ENCODE peak calls at places on chromosome 14, in five cellular contexts. A is mucosa of descending colon, M is right lobe of liver, C is iPS DF 6.9, S is pancreas. D is an unnamed sample. For H3K4me1, the result is how much of the 10 kb centered on the place peaks cover.

GRCh38 chr14:89165189-89165809 is 251.7 kb downstream of the FOXN3 start:
- DNase-seq in A (no peak), M (no peak), C (no peak), S (no peak), D (no peak)

GRCh38 chr14:35808076-35808657 is 928 bp downstream of the RALGAPA1 start:
- DNase-seq in A (peak), M (no peak), C (no peak), S (no peak), D (no peak)

GRCh38 chr14:38238332-38238731 is 17.6 kb downstream of the CLEC14A start:
- DNase-seq in A (no peak), M (no peak), C (no peak), S (no peak), D (no peak)

GRCh38 chr14:50758945-50759344 is 72.0 kb downstream of the NIN start:
- DNase-seq in A (no peak), M (no peak), C (no peak), S (no peak), D (no peak)

GRCh38 chr14:73750161-73750901 is 36.1 kb upstream of the PNMA1 start:
- DNase-seq in A (no peak), M (no peak), C (no peak), S (no peak), D (no peak)

GRCh38 chr14:59175404-59175803 is 13.1 kb upstream of the DAAM1 start:
- DNase-seq in A (no peak), M (no peak), C (no peak), S (no peak), D (no peak)

GRCh38 chr14:76876076-76876475 is 49.9 kb downstream of the LRRC74A start:
- DNase-seq in A (peak), M (peak), C (no peak), S (no peak), D (no peak)

GRCh38 chr14:65359503-65359902 is 53.0 kb upstream of the FUT8 start:
- DNase-seq in A (no peak), M (no peak), C (no peak), S (no peak), D (no peak)

GRCh38 chr14:71235865-71236264 is 328.6 kb downstream of the PCNX1 start:
- DNase-seq in A (no peak), M (no peak), C (no peak), S (no peak), D (no peak)

GRCh38 chr14:61475316-61475715 is 153.9 kb downstream of the PRKCH start:
- DNase-seq in A (no peak), M (no peak), C (no peak), S (no peak), D (no peak)

GRCh38 chr14:63867926-63868921 is 15.4 kb downstream of the SYNE2 start:
- DNase-seq in A (no peak), M (no peak), C (no peak), S (no peak), D (no peak)

GRCh38 chr14:94345344-94346072 is 22.4 kb upstream of the SERPINA6 start:
- DNase-seq in A (no peak), M (no peak), C (no peak), S (no peak), D (no peak)

GRCh38 chr14:35398095-35398584 is 6.4 kb downstream of the NFKBIA start:
- DNase-seq in A (no peak), M (no peak), C (no peak), S (no peak), D (peak)

GRCh38 chr14:52355016-52355430 is 40.9 kb downstream of the PTGER2 start:
- DNase-seq in A (no peak), M (no peak), C (no peak), S (no peak), D (no peak)

GRCh38 chr14:50862171-50862570 is 9.7 kb upstream of the ABHD12B start:
- DNase-seq in A (no peak), M (no peak), C (no peak), S (no peak), D (no peak)

GRCh38 chr14:56814468-56815074 is 4.3 kb upstream of the OTX2 start:
- DNase-seq in A (no peak), M (no peak), C (no peak), S (no peak), D (no peak)
- H3K4me1 ChIP-seq in A (under half), M (under half), C (under half), S (under half), D (under half)

DNA sequence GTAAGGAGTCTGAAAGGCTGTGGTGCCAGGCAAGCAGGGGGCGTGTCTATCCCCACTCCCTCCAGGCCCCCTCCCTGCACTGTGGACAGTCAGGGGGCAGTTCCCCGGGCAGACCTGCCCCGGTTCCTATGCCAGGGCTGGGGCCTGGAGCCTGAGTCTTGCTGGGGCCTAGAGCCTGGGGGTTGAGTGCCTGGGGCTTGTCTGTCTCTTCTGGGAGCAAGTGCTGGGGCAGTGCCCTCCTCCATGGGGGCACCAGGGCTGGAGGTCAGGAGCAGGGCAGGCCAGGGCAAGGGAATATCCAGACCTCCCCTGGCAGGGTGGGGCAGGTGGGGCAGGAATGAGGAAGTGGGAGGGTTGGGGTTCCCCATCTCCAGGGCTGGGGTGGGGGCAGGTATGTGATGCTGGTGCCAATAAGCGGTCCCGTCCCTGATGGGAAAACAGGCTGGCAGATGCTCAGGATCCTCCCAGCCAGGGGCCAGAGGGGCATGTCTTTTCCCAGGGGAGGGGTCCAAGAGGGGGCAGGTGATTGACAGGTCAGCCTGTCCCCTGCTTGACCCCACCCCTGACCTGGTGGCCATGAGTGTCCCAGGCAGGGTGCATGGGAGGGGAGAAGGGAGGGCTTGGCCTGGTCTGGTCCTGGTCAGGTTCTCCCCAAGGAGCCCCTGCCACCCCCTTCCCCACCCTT is 11.8 kb upstream of the TNFAIP2 start:
- DNase-seq in A (peak), M (peak), C (no peak), S (no peak), D (no peak)
- H3K4me3 ChIP-seq in A (no peak), M (no peak), C (no peak), S (no peak), D (peak)

GRCh38 chr14:24463806-24464785 is 21.5 kb upstream of the SDR39U1 start:
- DNase-seq in A (no peak), M (no peak), C (no peak), S (no peak), D (no peak)

GRCh38 chr14:24463017-24463805 is 20.6 kb upstream of the SDR39U1 start:
- DNase-seq in A (no peak), M (no peak), C (no peak), S (no peak), D (no peak)

GRCh38 chr14:24458736-24459135 is 16.2 kb upstream of the SDR39U1 start:
- DNase-seq in A (no peak), M (no peak), C (no peak), S (no peak), D (no peak)

GRCh38 chr14:24459331-24459730 is 16.8 kb upstream of the SDR39U1 start:
- DNase-seq in A (no peak), M (no peak), C (no peak), S (no peak), D (no peak)

DNA sequence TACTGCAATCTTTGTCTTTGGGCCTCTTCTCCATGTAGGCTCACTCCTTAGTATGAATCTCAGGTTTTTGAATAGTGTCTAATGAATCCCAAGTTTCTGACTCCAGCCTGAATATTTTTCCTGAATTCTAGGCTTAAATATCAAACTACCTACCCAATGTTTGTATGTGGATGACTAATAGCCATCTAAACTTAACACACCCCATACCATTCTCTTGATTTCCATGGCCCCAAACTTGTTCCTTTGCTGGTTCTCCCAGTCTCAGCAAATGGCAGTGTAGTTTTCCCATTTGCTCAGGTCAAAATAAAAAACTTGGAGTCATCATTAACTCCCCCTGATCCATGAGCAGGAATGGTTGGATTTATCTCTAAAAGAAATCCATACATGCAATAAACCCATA is 18.8 kb upstream of the SDR39U1 start:
- DNase-seq in A (no peak), M (no peak), C (no peak), S (no peak), D (no peak)
- H3K4me1 ChIP-seq in A (under half), M (under half), C (under half), S (under half), D (under half)

DNA sequence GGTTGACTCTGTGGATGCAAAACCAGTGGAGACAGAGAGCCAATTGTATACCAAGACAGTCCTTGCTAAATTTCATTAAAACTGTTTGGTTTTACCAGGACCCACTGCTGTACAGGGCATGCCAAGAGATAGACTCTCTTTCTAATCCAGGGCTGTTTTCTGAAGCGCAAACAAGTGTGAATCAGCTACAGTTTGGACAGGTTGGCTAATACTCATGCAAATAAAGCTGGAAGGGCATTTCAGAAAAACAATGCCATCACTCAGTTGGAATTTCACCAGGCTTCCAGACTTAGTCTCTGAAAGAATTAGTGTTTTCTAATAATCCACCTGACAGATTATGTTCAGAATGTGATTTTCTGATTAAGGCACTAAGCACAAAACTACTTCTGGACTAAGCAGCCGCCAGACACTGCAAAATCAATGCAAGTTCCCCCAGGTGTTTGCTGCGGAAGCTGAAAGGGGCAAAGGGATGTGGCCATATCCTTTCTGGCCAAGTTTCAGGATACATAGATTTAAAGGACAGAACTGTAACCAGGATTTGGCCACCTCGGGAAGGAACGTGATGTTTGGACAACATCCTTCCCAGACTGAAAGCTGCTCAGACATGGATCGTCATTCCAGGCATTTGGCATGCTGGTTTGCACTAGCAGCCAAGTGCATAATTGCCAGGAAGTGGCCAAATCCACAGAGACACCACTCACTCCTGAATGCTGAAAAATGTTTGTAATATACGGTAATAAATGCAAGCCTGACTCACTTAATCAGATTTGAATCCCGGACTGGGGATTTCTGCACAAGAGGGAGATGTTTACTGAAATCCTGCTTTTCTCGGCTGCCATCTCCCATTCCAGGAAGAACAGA is 32.0 kb upstream of the CDKN3 start:
- DNase-seq in A (no peak), M (peak), C (no peak), S (no peak), D (peak)
- H3K4me3 ChIP-seq in A (no peak), M (no peak), C (no peak), S (no peak), D (no peak)

DNA sequence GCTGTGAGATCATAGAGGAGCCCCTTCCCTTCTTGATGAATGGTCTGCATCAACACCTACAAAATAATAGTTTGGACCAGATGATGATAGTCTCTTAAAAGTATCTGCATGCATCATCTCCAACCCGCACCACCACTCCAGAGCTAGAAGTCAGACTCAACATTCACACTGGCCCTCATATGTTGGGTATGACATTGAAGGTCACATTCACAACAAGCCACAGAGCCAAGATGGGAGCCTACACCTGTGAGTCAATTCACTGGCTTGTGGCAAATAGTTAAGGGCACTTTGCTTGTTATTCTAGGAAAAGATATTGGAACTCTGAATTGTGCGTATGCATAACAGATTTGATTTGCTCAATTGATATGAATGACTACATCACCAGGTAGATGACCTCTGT is 1197.9 kb downstream of the VRK1 start:
- DNase-seq in A (no peak), M (no peak), C (no peak), S (no peak), D (no peak)
- H3K4me1 ChIP-seq in A (under half), M (under half), C (under half), S (under half), D (under half)

DNA sequence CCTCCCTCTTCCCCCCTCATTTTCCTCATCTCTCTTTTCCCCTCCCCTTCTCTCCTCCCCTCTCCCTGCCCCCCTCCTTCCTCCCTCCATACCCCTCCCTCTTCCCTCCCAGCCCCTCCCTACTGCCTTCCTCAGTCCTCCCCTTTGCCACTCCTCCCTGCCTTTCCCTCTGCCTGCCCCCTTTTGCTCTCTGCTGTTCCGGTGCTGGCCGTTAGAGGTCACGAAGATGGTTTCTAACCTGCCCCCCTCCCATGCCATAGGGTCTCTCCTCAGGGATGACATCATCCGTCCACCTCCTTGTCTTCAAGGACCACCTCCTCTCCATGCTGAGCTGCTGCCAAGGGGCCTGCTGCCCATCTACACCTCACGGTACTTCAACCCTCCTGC is 2.5 kb downstream of the MEG3 start:
- DNase-seq in A (no peak), M (no peak), C (no peak), S (peak), D (no peak)
- H3K4me3 ChIP-seq in A (no peak), M (no peak), C (no peak), S (no peak), D (no peak)

GRCh38 chr14:92105845-92106094 is 612 bp downstream of the ATXN3 start:
- DNase-seq in A (peak), M (peak), C (no peak), S (no peak), D (peak)

GRCh38 chr14:92106095-92106937 is at the start of gene ATXN3:
- DNase-seq in A (peak), M (peak), C (peak), S (peak), D (peak)

GRCh38 chr14:92099802-92100201 is 6.6 kb downstream of the ATXN3 start:
- DNase-seq in A (no peak), M (no peak), C (no peak), S (no peak), D (no peak)

GRCh38 chr14:92105073-92105844 is 1.1 kb downstream of the ATXN3 start:
- DNase-seq in A (no peak), M (no peak), C (no peak), S (no peak), D (no peak)

DNA sequence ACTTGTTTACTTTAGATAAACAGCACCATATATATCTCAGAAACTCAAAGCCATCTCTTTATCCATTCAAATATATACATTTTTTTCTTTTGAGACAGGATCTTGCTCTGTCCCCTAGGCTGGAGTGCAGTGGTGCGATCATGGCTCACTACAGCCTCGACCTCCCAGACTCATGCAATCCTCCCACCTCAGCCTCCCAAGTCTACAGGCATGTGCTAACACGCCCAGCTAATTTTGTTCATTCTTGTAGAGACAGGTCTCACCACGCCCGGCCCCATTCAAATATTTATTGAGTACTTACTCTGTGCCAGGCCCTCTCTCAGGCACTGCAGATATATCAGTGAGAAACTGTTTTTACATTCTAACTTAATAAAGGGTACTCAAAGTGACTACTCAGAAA is 3.0 kb downstream of the ATXN3 start:
- DNase-seq in A (no peak), M (no peak), C (no peak), S (no peak), D (no peak)
- H3K4me1 ChIP-seq in A (under half), M (under half), C (under half), S (under half), D (under half)

GRCh38 chr14:95692109-95692508 is 5.9 kb downstream of the TCL1B start:
- DNase-seq in A (no peak), M (no peak), C (no peak), S (no peak), D (no peak)
- H3K4me3 ChIP-seq in A (no peak), M (no peak), C (no peak), S (no peak), D (no peak)

GRCh38 chr14:46496409-46496808 is 155.2 kb downstream of the RPL10L start:
- DNase-seq in A (no peak), M (no peak), C (no peak), S (no peak), D (no peak)

DNA sequence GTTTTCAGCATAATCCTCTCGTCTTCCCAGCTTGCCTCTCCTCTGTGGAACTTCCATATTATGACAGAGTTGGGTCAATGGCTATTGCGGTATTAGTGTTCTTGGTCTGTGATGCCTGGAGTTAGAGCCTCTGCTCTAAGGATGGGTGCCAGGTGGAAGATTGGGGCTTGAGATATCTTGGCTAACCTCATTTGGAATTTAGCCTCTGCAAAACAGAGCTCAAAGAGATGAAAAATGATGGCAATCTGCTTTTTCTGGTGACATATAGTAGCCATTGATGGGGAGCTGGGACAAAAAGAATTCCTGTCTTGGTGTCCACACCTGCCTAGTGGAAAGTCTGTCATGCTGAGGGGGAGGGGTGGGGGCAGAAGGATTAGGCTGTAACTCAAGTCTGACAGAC is 152.1 kb downstream of the RPL10L start:
- DNase-seq in A (no peak), M (no peak), C (no peak), S (no peak), D (no peak)
- H3K4me1 ChIP-seq in A (under half), M (under half), C (under half), S (under half), D (under half)

D was measured in psoas muscle.